ENCODE peak calls at places on chromosomes 5 and 9, in four cellular contexts. C is heart left ventricle, Y is lower lobe of right lung, O is pancreas. B is an unnamed sample.

GRCh38 chr5:79133121-79133656 is 21.6 kb downstream of the BHMT start:
- DNase-seq in Y (no peak), O (no peak), C (no peak), B (no peak)

GRCh38 chr9:126417007-126417406 is 90.4 kb downstream of the MVB12B start:
- DNase-seq in O (no peak), Y (no peak), C (no peak), B (no peak)

GRCh38 chr5:154794525-154795234 is 39.5 kb downstream of the LARP1 start:
- DNase-seq in O (no peak), Y (no peak), C (no peak), B (no peak)

GRCh38 chr9:82726404-82727276 is 336.3 kb downstream of the RASEF start:
- DNase-seq in Y (no peak), O (no peak), C (no peak), B (no peak)

GRCh38 chr9:26502311-26502710 is 390.3 kb downstream of the CAAP1 start:
- DNase-seq in Y (no peak), O (no peak), C (no peak), B (no peak)

GRCh38 chr9:98774746-98775145 is 21.6 kb downstream of the ANKS6 start:
- DNase-seq in Y (no peak), C (no peak), O (no peak), B (no peak)

GRCh38 chr5:36502608-36503007 is 103.8 kb upstream of the SLC1A3 start:
- DNase-seq in Y (no peak), C (no peak), O (peak), B (no peak)

GRCh38 chr5:73319036-73319435 is 129.5 kb downstream of the FOXD1 start:
- DNase-seq in C (no peak), O (no peak), Y (no peak), B (no peak)

GRCh38 chr5:139358064-139358463 is 16.4 kb downstream of the PAIP2 start:
- DNase-seq in O (no peak), Y (no peak), C (no peak), B (no peak)

GRCh38 chr5:59069438-59070079 is 486.7 kb downstream of the RAB3C start:
- DNase-seq in Y (no peak), O (peak), C (peak), B (no peak)

GRCh38 chr5:29897916-29898315 is 1295.6 kb upstream of the CDH6 start:
- DNase-seq in Y (no peak), C (no peak), O (no peak), B (no peak)

GRCh38 chr5:158758666-158759065 is 341.1 kb downstream of the EBF1 start:
- DNase-seq in O (no peak), C (no peak), Y (no peak), B (no peak)

GRCh38 chr9:78807286-78807685 is 510.4 kb downstream of the PSAT1 start:
- DNase-seq in C (no peak), O (no peak), Y (no peak), B (no peak)

GRCh38 chr5:179801304-179802206 is 5.1 kb downstream of the MGAT4B start:
- DNase-seq in O (peak), C (peak), Y (peak), B (peak)

GRCh38 chr9:95980262-95981125 is 105.0 kb downstream of the ERCC6L2 start:
- DNase-seq in Y (no peak), C (no peak), O (no peak), B (no peak)

GRCh38 chr9:13627502-13627901 is 348.0 kb upstream of the MPDZ start:
- DNase-seq in Y (no peak), C (no peak), O (no peak), B (no peak)

GRCh38 chr5:177303121-177303924 is at the start of the genes PRELID1 and RAB24:
- DNase-seq in O (peak), C (peak), Y (peak), B (peak)

GRCh38 chr9:33737811-33738606 is 57.4 kb upstream of the PRSS3 start:
- DNase-seq in Y (no peak), O (peak), C (peak), B (no peak)

GRCh38 chr5:133744909-133745308 is 132.6 kb upstream of the FSTL4 start:
- DNase-seq in O (no peak), C (no peak), Y (no peak), B (no peak)

GRCh38 chr5:143685416-143685815 is 126.5 kb upstream of the HMHB1 start:
- DNase-seq in Y (no peak), O (no peak), C (no peak), B (no peak)

GRCh38 chr9:109726122-109726521 is 53.9 kb upstream of the PALM2AKAP2 start:
- DNase-seq in C (no peak), O (no peak), Y (no peak), B (no peak)

DNA sequence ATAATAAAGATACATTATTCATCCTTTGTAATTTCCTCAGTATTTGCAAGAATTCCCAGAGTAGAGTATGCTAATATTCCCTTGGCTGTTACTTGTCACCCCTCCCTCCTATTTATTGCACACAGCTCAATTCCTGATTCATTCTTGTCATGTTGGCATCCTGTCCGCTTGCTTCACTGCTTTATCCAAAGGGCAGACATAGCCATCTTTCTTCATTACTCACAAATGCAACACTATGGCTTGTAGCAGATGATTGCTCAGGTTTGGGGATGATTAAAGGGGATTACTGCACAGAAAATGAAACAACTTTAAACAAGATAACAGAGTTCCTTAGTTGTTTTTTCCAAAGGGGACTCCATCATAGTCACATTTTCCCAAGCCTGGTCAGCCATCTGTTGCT is 1.2 kb upstream of the IL33 start:
- DNase-seq in Y (no peak), C (no peak), O (no peak), B (no peak)
- H3K4me3 ChIP-seq in Y (no peak), C (no peak), O (no peak), B (no peak)

DNA sequence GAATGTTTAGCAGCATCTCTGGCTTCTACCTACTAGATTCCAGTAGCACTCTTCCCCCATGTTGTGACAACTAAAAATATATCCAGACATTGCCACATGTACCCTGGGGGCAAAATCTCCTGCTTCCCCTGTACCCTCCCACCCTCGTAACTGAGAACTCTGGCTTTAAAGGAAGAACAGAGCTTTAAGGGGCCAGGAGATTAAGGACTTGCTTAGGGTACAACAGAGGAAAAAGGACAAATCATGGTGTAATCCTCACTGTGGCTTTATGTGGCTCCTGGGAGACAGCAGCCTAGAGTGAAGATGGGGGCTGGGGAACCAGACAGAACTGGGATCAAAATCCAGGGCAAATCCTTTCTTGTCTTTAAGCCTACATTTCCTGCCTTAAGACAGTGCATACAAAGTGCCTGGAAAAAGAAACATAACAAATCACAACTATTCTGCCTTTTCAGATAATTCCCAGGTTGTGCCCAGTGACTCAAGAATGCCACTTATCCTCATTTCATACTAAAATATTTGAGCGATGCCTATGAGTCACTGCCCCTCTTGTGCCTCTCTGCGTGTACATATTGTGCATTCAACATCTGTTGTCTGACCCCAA is 109.4 kb downstream of the DAPK1 start:
- DNase-seq in Y (no peak), C (no peak), O (no peak), B (no peak)
- H3K27ac ChIP-seq in Y (peak), C (no peak), O (no peak), B (no peak)

GRCh38 chr5:51388488-51389325 is 5.5 kb downstream of the ISL1 start:
- DNase-seq in O (no peak), C (no peak), Y (no peak), B (no peak)

GRCh38 chr5:51391175-51391574 is 7.9 kb downstream of the ISL1 start:
- DNase-seq in C (no peak), O (no peak), Y (no peak), B (no peak)

GRCh38 chr5:51387854-51388320 is 4.6 kb downstream of the ISL1 start:
- DNase-seq in Y (no peak), O (no peak), C (no peak), B (no peak)

GRCh38 chr5:51389326-51389581 is 6.0 kb downstream of the ISL1 start:
- DNase-seq in Y (no peak), O (no peak), C (no peak), B (no peak)

DNA sequence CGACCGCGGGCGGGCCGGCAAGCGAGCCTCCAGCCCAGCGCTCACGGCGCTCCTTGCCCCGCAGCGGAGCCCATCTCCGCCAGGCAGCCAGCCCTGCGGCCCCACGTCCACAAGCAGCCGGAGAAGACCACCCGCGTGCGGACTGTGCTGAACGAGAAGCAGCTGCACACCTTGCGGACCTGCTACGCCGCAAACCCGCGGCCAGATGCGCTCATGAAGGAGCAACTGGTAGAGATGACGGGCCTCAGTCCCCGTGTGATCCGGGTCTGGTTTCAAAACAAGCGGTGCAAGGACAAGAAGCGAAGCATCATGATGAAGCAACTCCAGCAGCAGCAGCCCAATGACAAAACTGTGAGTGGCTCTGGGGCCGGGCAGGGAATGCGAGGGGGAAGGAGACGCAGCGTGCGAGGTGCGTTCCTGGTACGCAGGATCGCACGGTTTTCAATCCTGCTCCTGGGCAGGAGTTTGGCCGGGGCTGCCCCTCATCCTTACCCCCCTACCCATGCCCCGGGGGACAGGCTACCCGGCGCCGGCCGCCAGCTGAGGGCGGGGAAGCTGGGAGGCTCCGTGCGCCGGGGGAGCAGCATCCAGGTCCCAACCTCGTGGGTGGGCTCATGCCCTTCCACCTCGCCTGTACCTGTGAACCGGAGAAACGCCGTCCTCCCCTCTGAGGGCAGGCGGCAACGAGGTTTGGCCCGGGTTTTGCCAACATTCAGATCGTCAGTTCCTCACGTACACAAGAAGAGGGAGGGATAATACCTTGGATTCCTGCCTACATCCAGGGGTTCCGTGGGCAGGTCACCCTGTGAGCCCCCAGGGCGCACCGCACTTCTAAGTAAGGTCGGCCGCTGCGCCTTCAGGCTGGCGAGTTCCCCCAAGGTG is 6.6 kb downstream of the ISL1 start:
- DNase-seq in Y (no peak), O (no peak), C (no peak), B (no peak)
- H3K4me3 ChIP-seq in Y (peak), O (peak), C (peak), B (no peak)

GRCh38 chr5:150412319-150413175 is at the start of gene CD74:
- DNase-seq in C (peak), O (peak), Y (peak), B (peak)
- H3K27ac ChIP-seq in C (peak), O (peak), Y (peak), B (peak)

DNA sequence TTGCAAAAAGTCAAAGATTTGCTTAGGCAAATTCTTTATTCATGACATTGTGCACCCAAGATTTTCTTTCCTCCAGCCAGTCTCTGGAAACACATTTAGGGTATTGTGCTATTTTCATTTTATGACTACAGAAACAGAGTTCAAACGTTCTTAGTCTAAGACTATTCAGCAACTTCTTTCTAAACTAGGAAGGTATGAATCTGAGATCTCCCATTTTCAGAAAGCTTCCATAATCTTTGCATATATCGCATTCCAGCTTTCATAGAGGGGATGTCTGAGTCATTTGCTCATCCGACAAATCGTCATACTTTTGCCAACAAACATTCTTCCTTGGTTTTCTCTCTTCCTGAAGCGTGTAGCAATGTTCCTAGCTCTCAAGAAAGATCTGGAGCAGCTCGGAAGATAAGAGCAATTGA is 1.6 kb upstream of the PAPPA start:
- DNase-seq in O (no peak), Y (no peak), C (no peak), B (no peak)
- H3K4me3 ChIP-seq in O (no peak), Y (no peak), C (no peak), B (no peak)

GRCh38 chr9:75027187-75028107 is 646 bp downstream of the CARNMT1 start:
- DNase-seq in C (peak), O (peak), Y (peak), B (peak)
- H3K27ac ChIP-seq in C (peak), O (peak), Y (peak), B (peak)

DNA sequence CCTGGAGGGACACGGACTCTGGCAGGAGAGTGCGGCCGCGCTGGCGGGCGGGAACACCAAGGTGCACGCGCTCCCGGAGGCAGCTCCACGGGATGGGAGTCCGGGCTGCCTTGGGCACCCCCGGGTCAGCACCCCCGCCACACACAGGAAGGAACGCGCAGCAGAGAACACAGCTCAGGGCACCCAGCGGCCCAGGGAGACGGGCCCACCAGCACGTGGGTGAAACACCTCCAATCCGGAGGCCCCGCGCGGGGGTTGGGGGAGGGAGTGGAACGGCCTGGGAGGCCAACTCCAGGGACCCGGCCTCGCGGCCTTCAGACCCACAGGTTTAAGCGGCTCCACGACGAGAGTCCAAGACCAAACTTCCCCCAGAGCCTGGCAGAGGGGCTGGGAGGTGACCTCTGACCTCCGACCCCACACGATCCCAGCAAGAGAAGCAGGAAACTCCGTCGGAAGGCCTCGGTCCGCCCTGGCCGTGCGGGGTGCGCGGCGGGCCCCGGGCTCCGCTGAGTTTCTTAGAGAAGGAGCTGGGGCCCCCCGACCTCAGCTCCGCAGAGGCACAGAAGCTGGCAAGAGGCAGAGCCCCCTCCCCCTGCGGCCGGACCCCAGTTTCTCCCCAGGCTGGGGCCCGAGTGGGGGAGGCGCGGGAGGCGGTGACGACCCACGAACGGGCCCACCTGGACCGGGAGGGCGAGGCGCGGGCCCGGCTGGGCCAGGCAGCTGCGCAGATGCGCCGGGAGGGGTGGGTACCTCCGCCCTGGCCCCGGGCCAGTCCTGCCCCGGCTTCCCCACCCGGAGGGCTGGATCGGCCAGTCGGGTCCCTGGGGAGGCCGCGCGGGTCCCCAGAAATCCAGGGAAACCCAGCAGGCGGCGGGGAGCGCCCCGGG is 851 bp downstream of the NACC2 start:
- DNase-seq in Y (peak), O (peak), C (peak), B (peak)
- H3K4me3 ChIP-seq in Y (peak), O (peak), C (peak), B (peak)

GRCh38 chr5:105033642-105034217 is 1471.1 kb upstream of the NUDT12 start:
- DNase-seq in C (no peak), O (no peak), Y (no peak), B (no peak)
- H3K27ac ChIP-seq in C (no peak), O (no peak), Y (no peak), B (no peak)

GRCh38 chr5:16490911-16491310 is 25.3 kb upstream of the ZNF622 start:
- DNase-seq in Y (no peak), O (no peak), C (no peak), B (no peak)

GRCh38 chr5:16489322-16489791 is 23.8 kb upstream of the ZNF622 start:
- DNase-seq in C (no peak), Y (no peak), O (no peak), B (no peak)

GRCh38 chr5:16497546-16497945 is 31.9 kb upstream of the ZNF622 start:
- DNase-seq in O (no peak), C (no peak), Y (no peak), B (no peak)

GRCh38 chr5:16493261-16493660 is 27.7 kb upstream of the ZNF622 start:
- DNase-seq in O (no peak), Y (no peak), C (no peak), B (no peak)

GRCh38 chr5:16492398-16493175 is 27.0 kb upstream of the ZNF622 start:
- DNase-seq in C (peak), Y (no peak), O (peak), B (no peak)
- H3K4me3 ChIP-seq in C (no peak), Y (no peak), O (no peak), B (no peak)

DNA sequence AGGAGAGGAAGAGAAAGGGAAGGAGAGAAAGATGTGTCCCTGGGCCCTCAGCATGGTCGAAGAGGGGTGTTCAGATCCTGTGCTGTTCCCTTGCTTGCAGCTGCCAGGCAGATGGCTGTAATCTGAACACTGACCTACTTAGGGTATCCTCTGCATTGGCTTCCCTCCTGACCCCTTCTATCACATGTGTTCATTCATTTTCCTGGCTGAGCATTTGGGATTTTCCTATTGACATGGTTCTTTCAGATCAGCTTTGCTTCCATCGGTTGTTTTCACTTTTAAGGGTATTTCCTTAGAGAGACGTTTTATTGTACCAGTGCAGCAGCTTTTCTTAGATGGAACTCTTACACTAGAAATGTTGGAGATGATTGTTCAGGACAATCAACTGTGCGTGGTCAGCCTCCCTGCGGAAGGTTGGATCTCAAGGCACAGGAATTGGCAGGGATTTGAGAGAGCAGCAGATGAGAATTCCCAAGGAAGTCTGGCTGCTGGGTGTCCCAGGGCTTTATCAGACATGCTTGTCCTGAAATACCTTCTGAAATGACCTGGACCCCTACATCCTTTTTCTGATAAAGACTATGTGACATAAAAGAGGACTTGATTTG is 26.0 kb downstream of the ACTBL2 start:
- DNase-seq in Y (no peak), O (no peak), C (no peak), B (no peak)
- H3K27ac ChIP-seq in Y (no peak), O (no peak), C (no peak), B (no peak)

B was measured in effector memory CD4-positive, alpha-beta T cell.